ENCODE peak calls at places on chromosomes 13 and 19, in four cellular contexts. E is OCI-LY7, N is colonic mucosa, T is upper lobe of right lung. S is an unnamed sample.

GRCh38 chr13:21079761-21080730 is 18.7 kb upstream of the LATS2 start:
- DNase-seq in T (no peak), E (no peak), N (no peak), S (no peak)

GRCh38 chr19:33063356-33064116 is 1.2 kb downstream of the RHPN2 start:
- DNase-seq in T (no peak), N (peak; percentile 86), E (peak; percentile 13), S (no peak)

GRCh38 chr13:25971499-25972145 is 80.2 kb downstream of the SHISA2 start:
- DNase-seq in T (no peak), N (no peak), E (no peak), S (no peak)

GRCh38 chr19:16051254-16052025 is 24.9 kb upstream of the TPM4 start:
- DNase-seq in T (no peak), E (peak; percentile 59), N (no peak), S (no peak)

GRCh38 chr13:98853791-98854191 is 101.3 kb upstream of the SLC15A1 start:
- DNase-seq in T (no peak), E (no peak), N (no peak), S (no peak)

GRCh38 chr13:75222031-75222430 is 259.9 kb downstream of the TBC1D4 start:
- DNase-seq in N (no peak), E (no peak), T (no peak), S (no peak)

GRCh38 chr13:24925318-24926231 is 161.6 kb downstream of the RNF17 start:
- DNase-seq in E (no peak), T (no peak), N (no peak), S (no peak)

GRCh38 chr13:98974053-98974452 is 3.8 kb downstream of the DOCK9 start:
- DNase-seq in T (no peak), E (peak; percentile 24), N (no peak), S (no peak)

GRCh38 chr13:89968468-89968867 is 1379.0 kb upstream of the MIR17HG start:
- DNase-seq in N (no peak), E (no peak), T (no peak), S (no peak)

GRCh38 chr13:110711778-110712070 is 1.8 kb upstream of the ING1 start:
- DNase-seq in N (peak; percentile 44), E (no peak), T (no peak), S (no peak)

GRCh38 chr19:13841339-13842293 is 35.3 kb upstream of the NANOS3 start:
- DNase-seq in N (peak; percentile 82), T (peak; percentile 90), E (no peak), S (peak; percentile 96)

GRCh38 chr19:13840751-13841338 is 36.1 kb upstream of the NANOS3 start:
- DNase-seq in N (no peak), T (no peak), E (no peak), S (no peak)

GRCh38 chr19:13839193-13839937 is 37.6 kb upstream of the NANOS3 start:
- DNase-seq in N (peak; percentile 87), E (peak; percentile 76), T (peak; percentile 93), S (peak; percentile 94)

GRCh38 chr19:13838943-13839192 is 38.1 kb upstream of the NANOS3 start:
- DNase-seq in T (no peak), E (no peak), N (no peak), S (no peak)

DNA sequence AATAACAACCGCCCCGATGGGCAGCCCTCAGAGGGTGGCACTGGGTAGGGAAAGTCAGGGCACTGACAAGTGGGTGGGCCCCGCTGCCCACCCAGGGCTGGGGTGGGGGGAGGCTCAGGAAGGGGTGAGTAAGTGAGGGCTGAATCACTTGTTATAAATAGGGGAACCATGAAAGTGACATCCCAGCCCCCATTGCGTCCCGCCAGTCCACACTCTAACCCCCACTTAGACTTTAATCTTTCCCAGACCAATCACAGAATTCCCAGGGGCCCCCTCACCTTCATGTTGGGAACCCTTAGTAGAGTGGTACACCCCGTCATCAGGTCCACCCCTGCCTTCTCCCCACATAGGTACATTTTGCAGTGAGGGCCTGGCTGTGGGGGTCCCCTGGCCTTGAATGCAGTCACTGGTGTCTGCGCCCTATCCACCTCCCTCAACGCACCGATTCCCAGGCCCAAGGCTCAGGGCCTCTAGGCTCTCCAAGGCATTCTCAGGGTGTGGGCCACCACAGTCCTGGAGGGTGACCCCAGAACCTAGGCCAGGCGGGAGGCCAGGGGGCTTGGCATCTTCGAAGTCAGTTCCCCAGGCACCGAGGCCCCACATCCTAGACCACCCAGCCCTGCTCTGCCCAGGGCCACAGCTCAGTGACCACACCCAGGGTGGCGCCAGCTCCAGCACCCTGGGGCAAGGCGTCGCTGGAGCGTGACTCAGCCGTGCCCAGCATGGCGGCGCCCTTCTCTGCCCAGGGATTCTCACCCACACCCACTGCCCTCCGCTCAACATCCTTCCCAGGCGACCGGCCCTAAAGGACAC is 36.8 kb upstream of the NANOS3 start:
- DNase-seq in T (peak; percentile 84), N (peak; percentile 91), E (no peak), S (peak; percentile 73)
- H3K4me1 ChIP-seq in T (peaks cover 58% of the 10 kb centered on the region), N (peaks cover 12% of the 10 kb centered on the region), E (peaks cover 68% of the 10 kb centered on the region), S (peaks cover 51% of the 10 kb centered on the region)

GRCh38 chr19:38671654-38672053 is 24.2 kb downstream of the ACTN4 start:
- DNase-seq in N (no peak), E (no peak), T (no peak), S (no peak)

GRCh38 chr19:38675611-38676010 is 28.2 kb downstream of the ACTN4 start:
- DNase-seq in T (no peak), E (no peak), N (no peak), S (no peak)

GRCh38 chr19:38674388-38675133 is 27.1 kb downstream of the ACTN4 start:
- DNase-seq in E (no peak), N (no peak), T (no peak), S (peak; percentile 87)

GRCh38 chr19:38670921-38671398 is 23.5 kb downstream of the ACTN4 start:
- DNase-seq in E (no peak), T (no peak), N (no peak), S (no peak)

DNA sequence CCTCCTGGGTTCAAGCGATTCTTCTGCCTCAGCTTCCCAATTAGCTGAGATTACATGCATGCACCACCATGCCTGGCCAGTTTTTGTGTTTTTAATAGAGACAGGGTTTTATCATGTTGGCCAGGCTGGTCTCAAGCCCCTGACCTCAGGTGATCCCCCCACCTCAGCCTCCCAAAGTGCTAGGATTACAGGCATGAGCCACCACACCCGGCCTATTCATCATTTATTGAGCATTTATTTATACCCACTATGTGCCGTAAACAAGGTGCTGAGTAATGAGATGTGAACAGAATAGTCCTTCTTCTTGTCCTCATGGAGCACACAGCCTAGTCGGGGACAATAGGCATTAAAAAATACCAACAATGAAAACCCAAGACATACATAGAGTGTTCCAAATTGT is 25.6 kb downstream of the ACTN4 start:
- DNase-seq in N (no peak), E (no peak), T (no peak), S (no peak)
- H3K4me1 ChIP-seq in N (peaks cover 40% of the 10 kb centered on the region), E (peaks cover 21% of the 10 kb centered on the region), T (peaks cover 85% of the 10 kb centered on the region), S (peaks cover 89% of the 10 kb centered on the region)

GRCh38 chr13:36528105-36528504 is 95.8 kb downstream of the CCNA1 start:
- DNase-seq in N (no peak), T (no peak), E (no peak), S (no peak)

GRCh38 chr13:36533806-36534205 is 101.5 kb downstream of the CCNA1 start:
- DNase-seq in T (no peak), N (no peak), E (no peak), S (no peak)

GRCh38 chr13:36530050-36530789 is 97.9 kb downstream of the CCNA1 start:
- DNase-seq in T (peak; percentile 64), N (no peak), E (no peak), S (no peak)

GRCh38 chr13:36530861-36531590 is 98.7 kb downstream of the CCNA1 start:
- DNase-seq in E (no peak), T (no peak), N (no peak), S (no peak)

DNA sequence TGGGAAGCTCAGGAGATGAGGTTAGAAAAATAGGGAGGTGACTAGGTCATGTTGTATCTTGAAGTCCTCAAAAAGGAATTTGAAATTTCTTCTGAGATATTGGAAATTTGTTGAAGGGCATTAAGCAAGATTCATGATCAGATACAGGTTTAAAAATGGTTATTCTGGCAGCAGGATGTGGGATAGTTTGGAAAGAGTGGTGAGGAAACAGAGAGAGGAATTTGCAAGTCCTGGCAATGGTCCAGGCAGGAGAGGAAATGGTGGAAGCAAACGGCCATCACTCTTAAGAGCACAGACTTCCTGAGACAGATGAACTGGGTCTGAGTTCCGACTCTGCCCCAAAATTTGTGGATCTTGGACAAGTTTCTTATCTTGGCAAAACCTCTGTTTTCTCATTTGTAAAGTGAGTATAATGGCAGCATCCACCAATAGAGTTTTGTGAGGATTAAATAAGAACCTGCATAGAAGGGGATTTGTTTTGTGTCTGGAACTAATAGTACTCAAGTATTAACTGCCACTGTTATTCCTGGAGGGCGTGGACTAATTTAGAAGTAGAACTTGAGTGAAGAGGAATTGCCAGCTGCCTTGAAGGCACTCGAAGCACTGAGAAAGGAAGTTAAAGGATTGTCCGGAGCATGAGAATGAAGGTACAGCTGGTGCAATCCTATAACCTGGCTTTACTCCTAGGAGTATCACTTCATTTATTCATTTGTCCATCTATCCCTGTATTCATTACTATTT is 99.6 kb downstream of the CCNA1 start:
- DNase-seq in T (no peak), N (no peak), E (no peak), S (no peak)
- H3K4me1 ChIP-seq in T (peaks cover 4% of the 10 kb centered on the region), N (no peaks in the 10 kb centered on the region), E (no peaks in the 10 kb centered on the region), S (no peaks in the 10 kb centered on the region)

DNA sequence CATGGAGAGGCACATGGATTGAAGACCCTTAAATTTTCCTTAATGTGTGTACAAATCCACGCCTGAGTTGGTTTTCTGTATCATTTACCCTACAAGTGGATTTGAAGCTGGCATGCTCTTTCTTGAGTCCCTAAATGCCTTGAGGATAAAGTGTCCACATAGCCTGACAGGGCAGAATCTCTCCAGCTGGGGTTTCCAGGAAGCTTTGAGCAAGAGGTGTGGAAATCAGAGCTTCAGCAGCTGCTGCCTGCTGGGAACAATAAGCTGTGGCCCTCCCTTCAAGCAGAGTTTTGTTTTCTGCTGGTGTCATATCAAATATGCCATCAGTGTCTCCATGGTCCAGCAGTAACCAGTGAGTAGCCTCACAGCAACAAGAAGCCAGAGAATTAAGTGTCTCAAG is 120.3 kb upstream of the SERTM1 start:
- DNase-seq in T (no peak), E (no peak), N (no peak), S (no peak)
- H3K4me1 ChIP-seq in T (no peaks in the 10 kb centered on the region), E (no peaks in the 10 kb centered on the region), N (no peaks in the 10 kb centered on the region), S (no peaks in the 10 kb centered on the region)

GRCh38 chr19:38695832-38696732 is 48.2 kb downstream of the CAPN12 start:
- DNase-seq in T (no peak), N (no peak), E (no peak), S (no peak)
- H3K4me1 ChIP-seq in T (peaks cover 89% of the 10 kb centered on the region), N (peaks cover 20% of the 10 kb centered on the region), E (peaks cover 6% of the 10 kb centered on the region), S (peaks cover 75% of the 10 kb centered on the region)

DNA sequence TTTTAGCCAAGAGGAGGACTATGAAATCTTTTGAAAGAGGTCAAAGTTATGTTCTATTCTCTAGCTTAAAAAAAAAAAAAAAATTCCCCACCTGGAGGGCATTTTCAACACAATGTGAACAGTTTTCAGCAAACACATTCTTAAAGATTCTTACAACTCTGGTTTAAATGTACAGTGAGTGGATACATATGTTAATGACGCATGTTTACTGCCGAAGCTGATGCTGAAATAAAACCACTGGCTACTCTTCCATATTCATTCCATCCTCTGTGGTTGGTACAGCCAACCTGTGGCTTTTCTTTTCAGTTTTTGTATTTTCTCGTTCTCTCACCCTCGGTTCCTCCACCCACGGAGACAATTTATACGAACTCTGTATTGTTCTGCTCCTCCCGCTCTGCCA is 466.3 kb upstream of the ARGLU1 start:
- DNase-seq in N (no peak), E (no peak), T (no peak), S (no peak)
- H3K4me1 ChIP-seq in N (no peaks in the 10 kb centered on the region), E (no peaks in the 10 kb centered on the region), T (peaks cover 8% of the 10 kb centered on the region), S (no peaks in the 10 kb centered on the region)

GRCh38 chr19:39141929-39142328 is 16.3 kb downstream of the PAK4 start:
- DNase-seq in E (no peak), N (no peak), T (no peak), S (no peak)
- H3K4me1 ChIP-seq in E (no peaks in the 10 kb centered on the region), N (peaks cover 25% of the 10 kb centered on the region), T (peaks cover 48% of the 10 kb centered on the region), S (peaks cover 5% of the 10 kb centered on the region)

GRCh38 chr13:73339086-73339485 is 280.3 kb downstream of the KLF5 start:
- DNase-seq in E (no peak), N (no peak), T (no peak), S (no peak)
- H3K4me1 ChIP-seq in E (no peaks in the 10 kb centered on the region), N (no peaks in the 10 kb centered on the region), T (no peaks in the 10 kb centered on the region), S (no peaks in the 10 kb centered on the region)